ENCODE peak calls at places on chromosome 5, in nine cellular contexts. One of them, this sample, is unnamed. For H3K4me1, the result is how much of the 10 kb centered on the place peaks cover.

GRCh38 chr5:77239126-77239741 is 28.8 kb downstream of the PDE8B start:
- DNase-seq in Peyer's patch: no peak
- DNase-seq in upper lobe of right lung: no peak
- DNase-seq in tibial nerve: no peak
- DNase-seq in kidney: no peak
- DNase-seq in IMR-90: no peak
- DNase-seq in PC-3: peak
- DNase-seq in heart left ventricle: no peak
- DNase-seq in SK-N-SH: peak
- DNase-seq in this sample: no peak

GRCh38 chr5:34475249-34475966 is 180.7 kb upstream of the RAI14 start:
- DNase-seq in upper lobe of right lung: no peak
- DNase-seq in Peyer's patch: no peak
- DNase-seq in SK-N-SH: no peak
- DNase-seq in tibial nerve: no peak
- DNase-seq in IMR-90: no peak
- DNase-seq in kidney: no peak
- DNase-seq in heart left ventricle: no peak
- DNase-seq in PC-3: no peak
- DNase-seq in this sample: no peak

GRCh38 chr5:126354857-126355731 is 68.1 kb upstream of the GRAMD2B start:
- DNase-seq in tibial nerve: no peak
- DNase-seq in SK-N-SH: no peak
- DNase-seq in PC-3: peak
- DNase-seq in Peyer's patch: no peak
- DNase-seq in heart left ventricle: no peak
- DNase-seq in IMR-90: no peak
- DNase-seq in upper lobe of right lung: no peak
- DNase-seq in kidney: no peak
- DNase-seq in this sample: no peak

GRCh38 chr5:100479079-100479688 is 56.0 kb upstream of the FAM174A start:
- DNase-seq in upper lobe of right lung: no peak
- DNase-seq in PC-3: peak
- DNase-seq in heart left ventricle: no peak
- DNase-seq in kidney: no peak
- DNase-seq in IMR-90: peak
- DNase-seq in Peyer's patch: no peak
- DNase-seq in SK-N-SH: peak
- DNase-seq in tibial nerve: no peak
- DNase-seq in this sample: peak

GRCh38 chr5:160458971-160459800 is 37.5 kb downstream of the PTTG1 start:
- DNase-seq in Peyer's patch: no peak
- DNase-seq in SK-N-SH: no peak
- DNase-seq in tibial nerve: no peak
- DNase-seq in PC-3: no peak
- DNase-seq in kidney: no peak
- DNase-seq in heart left ventricle: no peak
- DNase-seq in IMR-90: no peak
- DNase-seq in upper lobe of right lung: no peak
- DNase-seq in this sample: no peak

GRCh38 chr5:148807845-148808244 is 18.6 kb upstream of the ADRB2 start:
- DNase-seq in PC-3: no peak
- DNase-seq in heart left ventricle: peak
- DNase-seq in SK-N-SH: no peak
- DNase-seq in IMR-90: no peak
- DNase-seq in kidney: no peak
- DNase-seq in tibial nerve: no peak
- DNase-seq in upper lobe of right lung: no peak
- DNase-seq in Peyer's patch: peak
- DNase-seq in this sample: peak

GRCh38 chr5:81151546-81151945 is 81.6 kb upstream of the CKMT2 start:
- DNase-seq in heart left ventricle: no peak
- DNase-seq in Peyer's patch: no peak
- DNase-seq in PC-3: no peak
- DNase-seq in tibial nerve: no peak
- DNase-seq in upper lobe of right lung: no peak
- DNase-seq in kidney: no peak
- DNase-seq in SK-N-SH: no peak
- DNase-seq in IMR-90: peak
- DNase-seq in this sample: no peak

GRCh38 chr5:36492998-36493655 is 113.3 kb upstream of the SLC1A3 start:
- DNase-seq in PC-3: peak
- DNase-seq in IMR-90: peak
- DNase-seq in tibial nerve: no peak
- DNase-seq in heart left ventricle: no peak
- DNase-seq in SK-N-SH: no peak
- DNase-seq in Peyer's patch: no peak
- DNase-seq in kidney: no peak
- DNase-seq in upper lobe of right lung: no peak
- DNase-seq in this sample: no peak

GRCh38 chr5:61569353-61569752 is 237.3 kb downstream of the ZSWIM6 start:
- DNase-seq in PC-3: no peak
- DNase-seq in tibial nerve: no peak
- DNase-seq in Peyer's patch: no peak
- DNase-seq in heart left ventricle: peak
- DNase-seq in SK-N-SH: no peak
- DNase-seq in kidney: peak
- DNase-seq in upper lobe of right lung: no peak
- DNase-seq in IMR-90: no peak
- DNase-seq in this sample: peak

GRCh38 chr5:32810812-32811211 is 99.7 kb downstream of the NPR3 start:
- DNase-seq in SK-N-SH: no peak
- DNase-seq in kidney: no peak
- DNase-seq in heart left ventricle: no peak
- DNase-seq in PC-3: no peak
- DNase-seq in tibial nerve: peak
- DNase-seq in upper lobe of right lung: no peak
- DNase-seq in IMR-90: peak
- DNase-seq in Peyer's patch: no peak
- DNase-seq in this sample: no peak

GRCh38 chr5:154494036-154494435 is 16.0 kb upstream of the HAND1 start:
- DNase-seq in tibial nerve: no peak
- DNase-seq in Peyer's patch: no peak
- DNase-seq in SK-N-SH: no peak
- DNase-seq in IMR-90: no peak
- DNase-seq in kidney: no peak
- DNase-seq in PC-3: no peak
- DNase-seq in upper lobe of right lung: no peak
- DNase-seq in heart left ventricle: no peak
- DNase-seq in this sample: no peak

GRCh38 chr5:42824347-42824976 is 12.8 kb upstream of the SELENOP start:
- DNase-seq in kidney: no peak
- DNase-seq in PC-3: no peak
- DNase-seq in IMR-90: no peak
- DNase-seq in upper lobe of right lung: no peak
- DNase-seq in heart left ventricle: no peak
- DNase-seq in Peyer's patch: no peak
- DNase-seq in SK-N-SH: no peak
- DNase-seq in tibial nerve: no peak
- DNase-seq in this sample: no peak

GRCh38 chr5:163915481-163915961 is 410.1 kb downstream of the MAT2B start:
- DNase-seq in PC-3: peak
- DNase-seq in kidney: peak
- DNase-seq in Peyer's patch: peak
- DNase-seq in SK-N-SH: no peak
- DNase-seq in tibial nerve: no peak
- DNase-seq in upper lobe of right lung: peak
- DNase-seq in heart left ventricle: no peak
- DNase-seq in IMR-90: peak
- DNase-seq in this sample: no peak

GRCh38 chr5:74543162-74543995 is 97.1 kb downstream of the ENC1 start:
- DNase-seq in upper lobe of right lung: no peak
- DNase-seq in heart left ventricle: no peak
- DNase-seq in Peyer's patch: no peak
- DNase-seq in PC-3: peak
- DNase-seq in IMR-90: peak
- DNase-seq in SK-N-SH: peak
- DNase-seq in kidney: peak
- DNase-seq in tibial nerve: no peak
- DNase-seq in this sample: no peak

GRCh38 chr5:56734066-56734766 is 81.1 kb upstream of the MAP3K1 start:
- DNase-seq in Peyer's patch: no peak
- DNase-seq in PC-3: no peak
- DNase-seq in SK-N-SH: no peak
- DNase-seq in tibial nerve: no peak
- DNase-seq in heart left ventricle: no peak
- DNase-seq in kidney: no peak
- DNase-seq in upper lobe of right lung: no peak
- DNase-seq in IMR-90: no peak
- DNase-seq in this sample: no peak

GRCh38 chr5:113090336-113091106 is 113.9 kb downstream of the DCP2 start:
- DNase-seq in IMR-90: no peak
- DNase-seq in Peyer's patch: no peak
- DNase-seq in upper lobe of right lung: no peak
- DNase-seq in SK-N-SH: peak
- DNase-seq in heart left ventricle: no peak
- DNase-seq in kidney: no peak
- DNase-seq in tibial nerve: no peak
- DNase-seq in PC-3: no peak
- DNase-seq in this sample: no peak

GRCh38 chr5:60538955-60539866 is 160.8 kb downstream of the DEPDC1B start:
- DNase-seq in kidney: no peak
- DNase-seq in tibial nerve: no peak
- DNase-seq in PC-3: no peak
- DNase-seq in upper lobe of right lung: no peak
- DNase-seq in Peyer's patch: no peak
- DNase-seq in SK-N-SH: no peak
- DNase-seq in IMR-90: peak
- DNase-seq in heart left ventricle: no peak
- DNase-seq in this sample: no peak

GRCh38 chr5:115459844-115460243 is 84.7 kb downstream of the FEM1C start:
- DNase-seq in Peyer's patch: no peak
- DNase-seq in SK-N-SH: no peak
- DNase-seq in upper lobe of right lung: no peak
- DNase-seq in IMR-90: peak
- DNase-seq in tibial nerve: no peak
- DNase-seq in heart left ventricle: no peak
- DNase-seq in kidney: no peak
- DNase-seq in PC-3: peak
- DNase-seq in this sample: no peak

DNA sequence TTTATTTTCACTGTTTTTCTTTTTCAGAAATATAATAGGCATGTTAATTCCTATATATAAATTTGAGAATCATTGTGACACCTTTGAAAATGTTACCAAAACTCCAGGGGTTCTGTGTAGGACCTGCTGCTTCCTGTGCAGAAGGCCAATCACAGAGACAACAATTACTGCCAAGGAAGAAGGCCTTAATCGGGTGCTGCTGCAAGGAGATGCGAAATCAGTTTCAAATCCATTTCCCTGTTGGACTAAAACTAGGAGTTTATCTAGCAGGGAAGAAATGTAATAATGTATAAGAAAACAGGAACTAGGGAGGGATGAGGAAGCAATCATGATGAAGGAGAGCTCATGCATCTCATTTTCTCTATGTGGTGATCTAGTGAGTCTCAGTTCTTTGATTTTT is 209.7 kb upstream of the NUDT12 start:
- DNase-seq in Peyer's patch: no peak
- DNase-seq in kidney: no peak
- DNase-seq in SK-N-SH: no peak
- DNase-seq in tibial nerve: no peak
- DNase-seq in heart left ventricle: no peak
- DNase-seq in IMR-90: no peak
- DNase-seq in upper lobe of right lung: no peak
- DNase-seq in PC-3: no peak
- DNase-seq in this sample: no peak
- H3K4me1 ChIP-seq in Peyer's patch: under half
- H3K4me1 ChIP-seq in kidney: under half
- H3K4me1 ChIP-seq in SK-N-SH: under half
- H3K4me1 ChIP-seq in tibial nerve: under half
- H3K4me1 ChIP-seq in heart left ventricle: under half
- H3K4me1 ChIP-seq in IMR-90: under half
- H3K4me1 ChIP-seq in upper lobe of right lung: under half
- H3K4me1 ChIP-seq in PC-3: under half
- H3K4me1 ChIP-seq in this sample: under half

GRCh38 chr5:14105717-14106435 is 37.3 kb upstream of the TRIO start:
- DNase-seq in PC-3: peak
- DNase-seq in SK-N-SH: no peak
- DNase-seq in kidney: no peak
- DNase-seq in tibial nerve: no peak
- DNase-seq in upper lobe of right lung: no peak
- DNase-seq in Peyer's patch: no peak
- DNase-seq in heart left ventricle: peak
- DNase-seq in IMR-90: peak
- DNase-seq in this sample: no peak
- H3K4me1 ChIP-seq in PC-3: half or more
- H3K4me1 ChIP-seq in SK-N-SH: under half
- H3K4me1 ChIP-seq in kidney: under half
- H3K4me1 ChIP-seq in tibial nerve: under half
- H3K4me1 ChIP-seq in upper lobe of right lung: under half
- H3K4me1 ChIP-seq in Peyer's patch: under half
- H3K4me1 ChIP-seq in heart left ventricle: under half
- H3K4me1 ChIP-seq in IMR-90: under half
- H3K4me1 ChIP-seq in this sample: under half

DNA sequence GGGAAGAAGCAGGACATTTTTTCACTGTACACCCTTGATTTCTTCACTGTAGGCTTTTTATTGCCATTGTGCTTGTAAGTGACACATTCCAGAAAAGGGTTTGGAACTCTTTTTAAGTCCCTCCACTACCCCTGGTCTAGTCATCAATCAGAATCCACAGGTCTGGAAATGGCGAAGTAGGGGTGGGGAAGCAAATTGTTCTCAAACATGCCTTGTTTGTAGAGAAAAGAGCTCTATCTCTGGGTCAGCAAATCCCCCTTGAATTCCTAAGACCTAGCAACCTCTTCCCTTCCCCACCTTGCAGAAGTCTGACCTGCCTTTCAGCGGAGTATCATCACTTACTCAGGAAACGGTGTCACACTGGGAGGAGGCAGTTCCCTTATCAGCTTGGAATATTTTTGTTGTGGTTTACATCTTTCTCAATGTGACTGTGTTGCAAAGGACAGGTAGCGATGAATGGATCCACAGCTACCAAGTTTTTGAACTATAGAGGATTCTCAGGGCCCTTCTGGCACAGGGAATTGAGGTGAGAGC is 3.2 kb downstream of the SH3RF2 start:
- DNase-seq in Peyer's patch: no peak
- DNase-seq in IMR-90: no peak
- DNase-seq in kidney: no peak
- DNase-seq in tibial nerve: no peak
- DNase-seq in upper lobe of right lung: no peak
- DNase-seq in heart left ventricle: no peak
- DNase-seq in SK-N-SH: no peak
- DNase-seq in PC-3: no peak
- DNase-seq in this sample: no peak
- H3K4me1 ChIP-seq in Peyer's patch: under half
- H3K4me1 ChIP-seq in IMR-90: under half
- H3K4me1 ChIP-seq in kidney: under half
- H3K4me1 ChIP-seq in tibial nerve: under half
- H3K4me1 ChIP-seq in upper lobe of right lung: under half
- H3K4me1 ChIP-seq in heart left ventricle: under half
- H3K4me1 ChIP-seq in SK-N-SH: under half
- H3K4me1 ChIP-seq in PC-3: half or more
- H3K4me1 ChIP-seq in this sample: under half

DNA sequence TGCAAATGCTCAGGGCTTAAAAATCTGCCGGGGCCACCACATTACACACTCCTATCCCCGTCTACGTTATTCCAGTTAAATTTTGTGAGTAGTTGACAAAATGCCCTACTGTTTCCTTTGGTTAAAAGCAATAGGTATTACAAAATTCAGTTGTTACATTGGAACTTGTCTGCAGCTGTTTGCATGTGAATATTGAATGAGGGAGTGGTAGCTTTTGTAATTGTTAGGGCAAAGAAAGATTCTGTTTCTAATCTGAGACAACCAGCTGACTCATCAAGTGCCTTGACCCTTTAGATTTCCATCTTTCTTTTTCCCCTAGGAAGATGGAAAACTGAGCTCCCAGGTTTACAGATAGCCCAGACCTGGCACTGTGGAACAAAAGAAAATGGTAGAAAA is 30.2 kb downstream of the MAML1 start:
- DNase-seq in Peyer's patch: no peak
- DNase-seq in PC-3: no peak
- DNase-seq in upper lobe of right lung: no peak
- DNase-seq in IMR-90: peak
- DNase-seq in SK-N-SH: no peak
- DNase-seq in heart left ventricle: no peak
- DNase-seq in tibial nerve: no peak
- DNase-seq in kidney: no peak
- DNase-seq in this sample: no peak
- H3K4me1 ChIP-seq in Peyer's patch: under half
- H3K4me1 ChIP-seq in PC-3: under half
- H3K4me1 ChIP-seq in upper lobe of right lung: half or more
- H3K4me1 ChIP-seq in IMR-90: under half
- H3K4me1 ChIP-seq in SK-N-SH: under half
- H3K4me1 ChIP-seq in heart left ventricle: half or more
- H3K4me1 ChIP-seq in tibial nerve: under half
- H3K4me1 ChIP-seq in kidney: under half
- H3K4me1 ChIP-seq in this sample: under half

This sample was measured in BE2C.